ENCODE peak calls at places on chromosomes 7 and 10, in nine cellular contexts. N is smooth muscle cell of the brain vasculature; F is nephron progenitor cell; U is ELF-1; J is NCI-H69; K is heart right ventricle; T is kidney tubule cell; R is naive thymus-derived CD4-positive, alpha-beta T cell; X is head of caudate nucleus. G is an unnamed sample.

GRCh38 chr7:94975316-94975715 is 67.9 kb downstream of the PPP1R9A start:
- DNase-seq in K (no peak), T (peak; percentile 64), N (peak; percentile 37), U (no peak), R (no peak), X (no peak), J (no peak), F (no peak), G (no peak)

GRCh38 chr7:4297843-4298219 is 384.3 kb upstream of the FOXK1 start:
- DNase-seq in U (no peak), K (no peak), X (no peak), N (no peak), R (no peak), F (no peak), T (no peak), J (no peak), G (no peak)

GRCh38 chr10:61765176-61766087 is 102.7 kb downstream of the CABCOCO1 start:
- DNase-seq in J (no peak), F (no peak), U (no peak), R (no peak), T (no peak), N (no peak), X (no peak), K (no peak), G (peak; percentile 44)

GRCh38 chr10:79024296-79024695 is 44.5 kb upstream of the ZMIZ1 start:
- DNase-seq in J (no peak), U (no peak), N (no peak), R (no peak), K (no peak), T (no peak), X (no peak), F (no peak), G (no peak)

GRCh38 chr7:12174931-12175330 is 36.2 kb upstream of the TMEM106B start:
- DNase-seq in N (no peak), J (no peak), R (no peak), X (no peak), K (no peak), U (no peak), F (no peak), T (peak; percentile 41), G (no peak)

GRCh38 chr7:157616931-157617330 is 280.1 kb downstream of the DNAJB6 start:
- DNase-seq in U (no peak), F (no peak), X (no peak), N (no peak), J (no peak), T (no peak), R (no peak), K (no peak), G (no peak)

GRCh38 chr7:27183682-27184341 is 1.2 kb downstream of the HOXA11 start:
- DNase-seq in U (no peak), K (no peak), T (peak; percentile 38), X (no peak), F (peak; percentile 20), N (no peak), J (peak; percentile 74), R (peak; percentile 6), G (peak; percentile 75)

GRCh38 chr7:55539380-55539779 is 32.9 kb downstream of the VOPP1 start:
- DNase-seq in R (no peak), J (peak; percentile 74), K (no peak), T (peak; percentile 64), X (no peak), N (no peak), U (peak; percentile 66), F (no peak), G (no peak)

GRCh38 chr10:28480566-28480965 is 52.4 kb upstream of the WAC start:
- DNase-seq in T (no peak), N (no peak), R (no peak), U (no peak), X (no peak), F (no peak), J (no peak), K (no peak), G (no peak)

GRCh38 chr10:78849115-78849514 is 219.7 kb upstream of the ZMIZ1 start:
- DNase-seq in X (no peak), U (no peak), N (no peak), F (no peak), J (peak; percentile 49), R (no peak), T (no peak), K (no peak), G (no peak)

GRCh38 chr7:96300487-96300886 is 21.4 kb downstream of the SLC25A13 start:
- DNase-seq in T (peak; percentile 56), R (no peak), U (no peak), K (no peak), F (no peak), N (no peak), X (no peak), J (peak; percentile 47), G (no peak)